ENCODE peak calls at places on chromosomes 4 and X, in four cellular contexts. One of them, this sample, is unnamed.

GRCh38 chr4:159434496-159435241 is 331.8 kb downstream of the RAPGEF2 start:
- DNase-seq in GM12878: no peak
- DNase-seq in HepG2: no peak
- DNase-seq in H1: no peak
- DNase-seq in this sample: no peak

GRCh38 chrX:115233497-115234219 is at the start of gene LRCH2:
- DNase-seq in GM12878: no peak
- DNase-seq in HepG2: no peak
- DNase-seq in H1: peak
- DNase-seq in this sample: no peak

GRCh38 chrX:150234126-150234525 is 129.0 kb upstream of the MAMLD1 start:
- DNase-seq in HepG2: no peak
- DNase-seq in H1: no peak
- DNase-seq in GM12878: no peak
- DNase-seq in this sample: no peak

GRCh38 chrX:106791495-106791894 is 11.0 kb upstream of the TBC1D8B start:
- DNase-seq in GM12878: no peak
- DNase-seq in H1: no peak
- DNase-seq in HepG2: no peak
- DNase-seq in this sample: no peak

GRCh38 chr4:4376074-4376473 is 10.8 kb upstream of the NSG1 start:
- DNase-seq in H1: no peak
- DNase-seq in HepG2: no peak
- DNase-seq in GM12878: no peak
- DNase-seq in this sample: no peak

GRCh38 chrX:140524556-140524955 is 19.7 kb upstream of the SOX3 start:
- DNase-seq in HepG2: no peak
- DNase-seq in H1: no peak
- DNase-seq in GM12878: no peak
- DNase-seq in this sample: no peak

GRCh38 chrX:10007604-10008003 is 40.4 kb downstream of the CLDN34 start:
- DNase-seq in HepG2: no peak
- DNase-seq in GM12878: no peak
- DNase-seq in H1: no peak
- DNase-seq in this sample: no peak

GRCh38 chr4:92381640-92382039 is 77.9 kb downstream of the GRID2 start:
- DNase-seq in H1: no peak
- DNase-seq in GM12878: no peak
- DNase-seq in HepG2: no peak
- DNase-seq in this sample: no peak

GRCh38 chrX:16836371-16836770 is 33.8 kb downstream of the RBBP7 start:
- DNase-seq in GM12878: no peak
- DNase-seq in H1: peak
- DNase-seq in HepG2: peak
- DNase-seq in this sample: peak

GRCh38 chr4:168739851-168740250 is 243.0 kb downstream of the PALLD start:
- DNase-seq in GM12878: no peak
- DNase-seq in H1: no peak
- DNase-seq in HepG2: no peak
- DNase-seq in this sample: no peak

GRCh38 chr4:181944527-181944926 is 298.7 kb upstream of the TENM3 start:
- DNase-seq in GM12878: no peak
- DNase-seq in HepG2: no peak
- DNase-seq in H1: no peak
- DNase-seq in this sample: no peak

GRCh38 chr4:157558016-157558415 is 337.5 kb downstream of the GRIA2 start:
- DNase-seq in H1: no peak
- DNase-seq in HepG2: no peak
- DNase-seq in GM12878: no peak
- DNase-seq in this sample: no peak

GRCh38 chr4:146981651-146982050 is 36.0 kb upstream of the TTC29 start:
- DNase-seq in GM12878: no peak
- DNase-seq in H1: no peak
- DNase-seq in HepG2: no peak
- DNase-seq in this sample: no peak

GRCh38 chr4:145289403-145290076 is 109.2 kb upstream of the OTUD4 start:
- DNase-seq in H1: no peak
- DNase-seq in HepG2: no peak
- DNase-seq in GM12878: no peak
- DNase-seq in this sample: no peak

GRCh38 chr4:118823471-118823870 is 12.5 kb downstream of the SEC24D start:
- DNase-seq in H1: no peak
- DNase-seq in GM12878: no peak
- DNase-seq in HepG2: no peak
- DNase-seq in this sample: no peak

DNA sequence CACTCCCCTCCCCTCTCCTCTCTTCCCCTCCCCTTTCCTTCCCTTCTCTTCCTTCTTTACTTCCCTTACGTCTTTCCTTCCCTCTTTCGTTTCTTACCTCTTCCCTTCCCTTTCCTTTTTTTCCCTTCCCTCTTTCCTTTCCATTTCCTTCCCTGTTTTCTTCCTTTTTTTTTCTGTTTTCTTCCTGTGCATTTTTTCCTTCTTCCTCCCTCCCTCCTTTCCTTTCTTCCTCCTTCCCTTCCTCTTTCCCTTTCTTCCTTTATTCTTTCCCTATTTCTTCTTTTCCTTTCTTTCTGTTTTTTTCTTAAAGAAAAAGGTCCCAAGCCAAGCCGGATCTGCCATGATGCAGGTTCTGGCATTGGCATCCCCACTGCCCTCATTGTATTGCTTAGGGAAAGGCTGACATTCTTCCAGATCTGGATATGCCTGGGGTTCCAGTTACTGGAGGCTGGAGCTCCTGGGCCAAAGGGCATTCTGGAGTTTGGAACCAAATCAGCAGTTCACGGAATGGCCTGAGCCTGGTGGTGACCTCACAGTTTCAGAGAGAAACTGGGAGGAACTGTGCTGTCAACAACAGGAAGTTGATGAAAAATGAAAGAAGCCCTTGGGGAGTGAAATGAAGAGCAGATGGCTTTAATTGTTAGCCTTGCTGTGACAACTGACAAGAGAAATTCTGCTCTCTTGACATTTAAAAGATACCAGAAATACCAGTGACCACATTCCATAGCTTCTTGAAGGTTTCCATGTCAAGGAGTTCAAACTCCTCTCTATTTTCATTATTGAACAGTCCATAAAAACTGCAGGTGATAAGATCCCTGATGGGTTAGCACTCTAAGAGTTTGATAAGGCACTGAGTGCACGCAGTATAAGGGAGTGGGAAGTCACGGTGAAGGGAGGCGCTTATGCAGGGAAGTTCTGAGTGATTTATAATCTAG is 622.1 kb downstream of the SPRY1 start:
- DNase-seq in HepG2: peak
- DNase-seq in H1: no peak
- DNase-seq in GM12878: peak
- DNase-seq in this sample: no peak
- TF ChIP-seq GABPA in HepG2: no peak
- TF ChIP-seq GABPA in H1: no peak
- TF ChIP-seq GABPA in GM12878: peak
- TF ChIP-seq GABPA in this sample: no peak

GRCh38 chr4:170202721-170203120 is 113.0 kb upstream of the AADAT start:
- DNase-seq in HepG2: no peak
- DNase-seq in GM12878: no peak
- DNase-seq in H1: no peak
- DNase-seq in this sample: no peak
- TF ChIP-seq KDM1A in HepG2: no peak
- TF ChIP-seq KDM1A in GM12878: no peak
- TF ChIP-seq KDM1A in H1: no peak
- TF ChIP-seq KDM1A in this sample: no peak

DNA sequence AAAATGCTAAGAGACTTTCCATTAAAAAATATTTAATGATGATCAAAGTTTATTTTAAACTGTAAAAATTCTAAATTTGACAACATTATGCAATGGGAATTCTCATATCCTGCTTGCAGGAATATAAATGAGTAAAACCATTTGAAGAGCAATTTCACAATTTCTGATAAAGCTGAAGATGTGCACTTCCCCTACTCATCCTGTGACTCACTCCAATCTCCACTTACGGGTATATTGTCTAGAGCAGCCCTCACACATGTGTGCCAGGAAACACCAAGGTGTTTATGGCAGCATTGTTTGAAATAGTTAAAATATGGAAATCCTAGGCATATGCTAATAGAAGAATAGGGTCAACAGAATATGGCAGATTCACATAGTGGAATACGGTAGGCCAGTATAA is 158.4 kb downstream of the PDHA2 start:
- DNase-seq in HepG2: no peak
- DNase-seq in GM12878: no peak
- DNase-seq in H1: no peak
- DNase-seq in this sample: no peak
- TF ChIP-seq CBX5 in HepG2: no peak
- TF ChIP-seq CBX5 in GM12878: no peak
- TF ChIP-seq CBX5 in H1: no peak
- TF ChIP-seq CBX5 in this sample: no peak

DNA sequence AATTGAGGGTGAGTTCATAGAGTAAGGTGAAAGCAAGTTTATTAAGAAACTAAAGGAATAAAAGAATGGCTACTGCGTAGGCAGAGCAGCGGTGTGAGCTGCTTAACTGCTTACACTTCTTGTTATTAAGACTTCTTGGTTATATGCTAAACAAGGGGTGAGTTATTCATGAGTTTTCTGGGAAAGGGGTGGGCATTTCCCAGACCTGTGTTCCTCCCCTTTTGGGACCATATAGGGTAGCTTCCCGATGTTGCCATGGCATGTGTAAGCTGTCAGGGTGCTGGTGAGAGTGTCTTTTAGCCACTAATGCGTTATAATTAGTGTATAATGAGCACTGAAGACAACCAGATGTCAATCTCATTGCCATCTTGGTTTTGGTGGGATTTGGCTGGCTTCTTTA is 126.5 kb downstream of the ARSF start:
- DNase-seq in H1: no peak
- DNase-seq in HepG2: no peak
- DNase-seq in GM12878: no peak
- DNase-seq in this sample: no peak
- TF ChIP-seq GABPA in H1: no peak
- TF ChIP-seq GABPA in HepG2: no peak
- TF ChIP-seq GABPA in GM12878: no peak
- TF ChIP-seq GABPA in this sample: no peak

GRCh38 chrX:136271300-136271699 is 20.1 kb upstream of the MAP7D3 start:
- DNase-seq in H1: no peak
- DNase-seq in HepG2: no peak
- DNase-seq in GM12878: no peak
- DNase-seq in this sample: no peak
- TF ChIP-seq KDM1A in H1: no peak
- TF ChIP-seq KDM1A in HepG2: no peak
- TF ChIP-seq KDM1A in GM12878: no peak
- TF ChIP-seq KDM1A in this sample: no peak

GRCh38 chr4:142467086-142467485 is 379.0 kb downstream of the INPP4B start:
- DNase-seq in H1: no peak
- DNase-seq in GM12878: no peak
- DNase-seq in HepG2: no peak
- DNase-seq in this sample: no peak

GRCh38 chr4:142463195-142463594 is 382.9 kb downstream of the INPP4B start:
- DNase-seq in GM12878: no peak
- DNase-seq in H1: no peak
- DNase-seq in HepG2: no peak
- DNase-seq in this sample: no peak
- TF ChIP-seq CBX5 in GM12878: no peak
- TF ChIP-seq CBX5 in H1: no peak
- TF ChIP-seq CBX5 in HepG2: no peak
- TF ChIP-seq CBX5 in this sample: no peak

DNA sequence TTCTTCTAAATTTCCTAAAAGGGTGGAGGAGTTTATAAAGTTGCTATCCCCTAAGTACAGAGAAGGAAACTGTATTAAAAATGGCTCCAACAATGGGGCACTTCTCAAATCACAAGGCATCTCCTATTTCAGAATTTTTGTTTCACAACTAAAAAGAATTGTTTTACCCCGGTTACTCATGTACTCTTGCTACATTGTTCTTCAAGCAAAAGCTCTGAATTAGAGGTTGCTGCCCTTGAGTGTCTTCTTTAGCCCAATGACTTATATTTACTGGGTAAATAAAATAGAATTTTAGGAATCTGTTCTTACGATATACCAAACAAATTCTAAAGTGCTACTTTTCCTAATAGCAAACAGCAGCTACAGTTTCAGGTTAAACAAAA is 67.5 kb downstream of the PPEF2 start:
- DNase-seq in H1: no peak
- DNase-seq in GM12878: no peak
- DNase-seq in HepG2: peak
- DNase-seq in this sample: no peak
- TF ChIP-seq GABPA in H1: no peak
- TF ChIP-seq GABPA in GM12878: no peak
- TF ChIP-seq GABPA in HepG2: no peak
- TF ChIP-seq GABPA in this sample: no peak